ENCODE peak calls at places on chromosome 1, in ten cellular contexts. U is fibroblast of lung; L is CD8-positive, alpha-beta T cell; I is GM12865; J is ovary; C is tibial artery; M is adrenal gland; V is uterus; R is epithelial cell of esophagus; H is lung. O is an unnamed sample.

GRCh38 chr1:224617410-224618361 is 1.6 kb downstream of the CNIH3 start:
- DNase-seq in L (no peak), R (no peak), U (peak), C (no peak), V (no peak), H (no peak), J (no peak), I (no peak), M (no peak), O (no peak)

GRCh38 chr1:110870721-110871388 is 2.1 kb upstream of the CD53 start:
- DNase-seq in L (no peak), R (peak), J (no peak), I (peak), U (no peak), V (no peak), C (no peak), H (no peak), M (no peak), O (no peak)

GRCh38 chr1:46301406-46302090 is 1.9 kb downstream of the LRRC41 start:
- DNase-seq in C (peak), H (no peak), R (peak), I (no peak), L (no peak), M (peak), U (peak), V (peak), J (no peak), O (peak)

GRCh38 chr1:185449378-185450101 is 132.5 kb upstream of the IVNS1ABP start:
- DNase-seq in C (no peak), R (no peak), I (no peak), M (no peak), H (no peak), J (no peak), V (no peak), L (no peak), U (no peak), O (no peak)

GRCh38 chr1:180953791-180954721 is 41.4 kb downstream of the KIAA1614 start:
- DNase-seq in C (peak), J (peak), R (peak), M (peak), V (peak), H (peak), L (peak), I (peak), U (peak), O (peak)

GRCh38 chr1:117237701-117238413 is 27.1 kb upstream of the VTCN1 start:
- DNase-seq in J (no peak), C (no peak), V (peak), U (peak), I (no peak), R (peak), L (no peak), H (no peak), M (no peak), O (peak)

GRCh38 chr1:79388694-79389361 is 382.3 kb upstream of the ADGRL4 start:
- DNase-seq in H (no peak), U (no peak), M (no peak), R (peak), L (no peak), I (no peak), C (no peak), J (no peak), V (no peak), O (no peak)

GRCh38 chr1:157618190-157618589 is 20.3 kb upstream of the FCRL4 start:
- DNase-seq in M (no peak), I (no peak), C (no peak), J (no peak), V (no peak), U (no peak), L (no peak), H (no peak), R (no peak), O (no peak)

GRCh38 chr1:108537976-108538375 is 21.9 kb upstream of the EEIG2 start:
- DNase-seq in R (no peak), L (no peak), I (no peak), J (no peak), M (no peak), H (no peak), U (no peak), V (no peak), C (no peak), O (peak)

GRCh38 chr1:23524716-23525401 is 6.2 kb downstream of the E2F2 start:
- DNase-seq in V (no peak), L (peak), M (no peak), R (no peak), H (no peak), J (no peak), C (no peak), U (no peak), I (peak), O (no peak)

GRCh38 chr1:50959303-50959912 is 659 bp downstream of the FAF1 start:
- DNase-seq in C (peak), M (peak), R (peak), L (peak), V (peak), J (no peak), U (peak), I (peak), H (peak), O (peak)

GRCh38 chr1:58660105-58660504 is 39.8 kb downstream of the MYSM1 start:
- DNase-seq in I (no peak), M (no peak), U (no peak), J (no peak), L (no peak), C (no peak), R (no peak), V (no peak), H (no peak), O (no peak)

GRCh38 chr1:37809942-37810341 is 1.9 kb upstream of the YRDC start:
- DNase-seq in H (no peak), M (no peak), R (no peak), J (no peak), C (peak), V (no peak), I (no peak), L (no peak), U (no peak), O (peak)

GRCh38 chr1:53682369-53682685 is 56.6 kb downstream of the GLIS1 start:
- DNase-seq in U (no peak), H (no peak), V (no peak), I (no peak), L (no peak), R (no peak), J (no peak), M (no peak), C (no peak), O (no peak)

GRCh38 chr1:183986941-183987340 is 50.6 kb downstream of the COLGALT2 start:
- DNase-seq in J (no peak), I (no peak), V (no peak), M (no peak), L (no peak), C (no peak), U (no peak), R (no peak), H (no peak), O (no peak)

GRCh38 chr1:228162286-228163003 is 3.2 kb upstream of the IBA57 start:
- DNase-seq in L (no peak), C (no peak), I (no peak), M (no peak), H (no peak), J (no peak), R (peak), U (no peak), V (peak), O (peak)

GRCh38 chr1:63147783-63148182 is 174.6 kb upstream of the FOXD3 start:
- DNase-seq in U (no peak), H (no peak), M (no peak), V (no peak), L (no peak), R (no peak), J (no peak), C (no peak), I (no peak), O (no peak)

DNA sequence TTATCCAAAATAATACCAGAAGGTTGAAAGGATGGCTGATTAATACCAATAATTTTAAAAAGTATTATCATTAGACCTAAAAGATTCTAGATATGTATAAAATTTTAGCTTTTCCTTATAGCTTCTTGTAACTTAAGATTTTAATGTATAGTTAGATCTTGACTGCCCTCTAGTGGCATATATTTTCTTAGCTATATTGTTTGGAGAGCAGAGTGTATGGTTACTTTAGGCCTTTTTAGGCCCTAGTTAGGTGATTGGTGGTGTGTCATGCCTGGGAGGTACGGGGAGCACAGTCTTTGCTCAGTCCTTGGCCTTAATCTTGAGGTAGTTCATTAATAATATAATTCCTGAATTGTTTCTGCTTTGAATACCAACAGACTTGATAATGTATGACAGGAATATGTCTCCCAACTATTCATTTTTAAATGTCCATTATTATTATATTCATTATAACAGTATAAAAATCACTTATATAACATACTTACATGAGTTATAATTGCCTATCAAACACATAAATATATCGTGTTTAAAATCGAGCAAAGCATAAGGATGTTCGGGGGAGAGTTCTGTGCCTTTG is 328.4 kb downstream of the ZP4 start:
- DNase-seq in J (no peak), M (no peak), L (no peak), I (peak), V (no peak), C (no peak), U (peak), R (peak), H (no peak), O (peak)
- TF ChIP-seq CTCF in J (peak), M (peak), L (peak), I (peak), V (peak), C (peak), U (peak), R (peak), H (no peak), O (peak)

DNA sequence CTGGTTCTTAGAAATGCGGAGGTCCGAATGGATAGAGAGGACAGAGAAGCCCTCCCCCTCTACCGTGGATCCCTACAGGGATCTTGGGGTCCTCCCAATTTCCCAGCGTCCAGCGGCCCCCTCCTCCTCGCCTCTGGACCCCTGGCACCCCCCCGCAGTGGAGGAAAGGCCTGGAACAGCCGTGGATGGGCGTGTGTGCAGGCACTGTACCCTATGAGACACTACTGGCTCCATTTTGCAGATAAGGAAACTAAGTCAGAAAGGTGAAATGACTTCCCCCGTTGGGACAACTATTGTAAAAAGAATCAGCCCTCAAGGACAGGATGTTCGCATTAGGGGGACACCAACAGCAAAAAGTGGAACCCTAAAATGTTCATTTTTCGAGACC is 931 bp upstream of the CLSTN1 start:
- DNase-seq in V (no peak), H (no peak), L (no peak), R (no peak), M (no peak), I (no peak), J (no peak), U (no peak), C (no peak), O (no peak)
- H3K4me3 ChIP-seq in V (peak), H (no peak), L (peak), R (no peak), M (peak), I (peak), J (peak), U (peak), C (peak), O (peak)

DNA sequence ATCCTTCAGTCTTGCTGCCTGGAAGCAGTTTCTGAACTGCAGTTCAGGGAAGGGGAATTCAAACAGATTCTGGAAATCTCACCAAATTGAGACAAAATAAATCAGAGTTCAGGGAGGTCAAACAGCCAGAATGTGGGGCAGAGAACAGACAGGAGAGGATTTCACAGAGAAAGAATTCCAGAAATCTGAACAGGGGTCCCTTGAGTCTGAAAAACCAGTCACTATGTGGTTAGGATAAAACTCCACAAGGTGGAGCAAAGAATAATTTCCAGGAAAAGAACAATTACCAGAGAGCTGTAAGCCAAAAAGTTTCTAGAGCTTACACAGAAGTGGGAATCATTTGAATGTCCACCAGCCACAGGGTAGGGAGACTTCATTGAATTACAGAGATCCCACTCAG is 84.7 kb downstream of the URB2 start:
- DNase-seq in C (no peak), J (no peak), H (no peak), I (no peak), L (no peak), U (no peak), M (no peak), R (no peak), V (no peak), O (peak)
- TF ChIP-seq CTCF in C (no peak), J (no peak), H (no peak), I (no peak), L (no peak), U (no peak), M (no peak), R (no peak), V (no peak), O (peak)

DNA sequence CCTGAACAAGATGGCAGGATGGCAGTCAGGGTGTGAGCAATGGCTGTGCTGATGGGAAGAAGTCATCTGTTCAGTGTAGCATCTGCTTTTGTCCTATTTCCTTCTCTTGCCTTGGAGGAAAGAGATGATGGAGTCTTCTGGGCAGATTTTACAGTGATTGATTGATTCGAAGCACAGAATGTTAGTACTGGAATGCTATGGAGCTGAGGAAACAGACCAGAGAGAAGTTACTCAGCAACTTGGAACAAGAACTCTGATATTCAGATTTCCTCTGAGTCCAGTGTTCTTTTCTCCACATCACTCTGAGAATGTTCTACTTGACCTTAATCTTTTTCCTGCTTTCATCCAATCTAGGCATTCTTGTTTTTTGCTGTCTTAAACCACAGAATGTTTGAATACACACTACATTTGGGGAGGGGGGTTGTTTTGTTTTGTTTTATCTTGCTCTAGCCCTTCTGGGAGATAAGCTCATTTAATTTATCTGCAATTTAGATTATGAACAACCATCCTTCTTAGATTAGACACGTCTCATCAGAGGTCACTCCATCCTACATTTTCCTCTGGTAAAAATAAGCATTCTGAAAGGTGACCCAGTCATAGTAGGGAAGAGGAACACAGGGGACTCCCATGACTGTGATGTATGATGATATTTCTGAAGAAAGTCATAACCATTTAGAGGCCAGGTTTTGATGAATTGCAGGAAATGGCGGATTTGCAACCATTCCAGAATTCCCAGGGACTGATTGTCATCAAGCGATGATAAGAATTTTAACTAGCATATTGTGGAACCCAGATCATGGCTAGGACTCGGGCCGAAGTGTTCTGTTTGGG is 286.3 kb downstream of the HLX start:
- DNase-seq in I (no peak), L (no peak), C (no peak), J (no peak), M (no peak), U (no peak), V (no peak), R (no peak), H (no peak), O (peak)
- H3K4me3 ChIP-seq in I (no peak), L (no peak), C (no peak), J (no peak), M (no peak), U (no peak), V (no peak), R (no peak), H (no peak), O (no peak)

GRCh38 chr1:208237241-208237640 is 6.9 kb downstream of the PLXNA2 start:
- DNase-seq in V (no peak), J (no peak), M (no peak), C (no peak), I (no peak), U (no peak), H (no peak), R (peak), L (no peak), O (peak)
- TF ChIP-seq CTCF in V (no peak), J (no peak), M (no peak), C (no peak), I (no peak), U (no peak), H (no peak), R (peak), L (no peak), O (peak)

GRCh38 chr1:27876341-27877114 is 4.2 kb downstream of the THEMIS2 start:
- DNase-seq in I (no peak), H (no peak), V (no peak), R (no peak), M (no peak), U (no peak), C (no peak), J (no peak), L (no peak), O (no peak)

GRCh38 chr1:27877115-27877416 is 4.7 kb downstream of the THEMIS2 start:
- DNase-seq in J (no peak), R (no peak), C (no peak), L (no peak), U (no peak), V (no peak), I (no peak), H (no peak), M (no peak), O (no peak)

GRCh38 chr1:27878038-27878437 is 5.7 kb downstream of the THEMIS2 start:
- DNase-seq in C (no peak), R (no peak), V (no peak), I (peak), M (no peak), L (no peak), J (no peak), U (no peak), H (no peak), O (no peak)

GRCh38 chr1:27879374-27880082 is 7.2 kb downstream of the THEMIS2 start:
- DNase-seq in V (no peak), M (no peak), U (no peak), H (no peak), C (no peak), I (peak), L (no peak), R (no peak), J (no peak), O (no peak)

DNA sequence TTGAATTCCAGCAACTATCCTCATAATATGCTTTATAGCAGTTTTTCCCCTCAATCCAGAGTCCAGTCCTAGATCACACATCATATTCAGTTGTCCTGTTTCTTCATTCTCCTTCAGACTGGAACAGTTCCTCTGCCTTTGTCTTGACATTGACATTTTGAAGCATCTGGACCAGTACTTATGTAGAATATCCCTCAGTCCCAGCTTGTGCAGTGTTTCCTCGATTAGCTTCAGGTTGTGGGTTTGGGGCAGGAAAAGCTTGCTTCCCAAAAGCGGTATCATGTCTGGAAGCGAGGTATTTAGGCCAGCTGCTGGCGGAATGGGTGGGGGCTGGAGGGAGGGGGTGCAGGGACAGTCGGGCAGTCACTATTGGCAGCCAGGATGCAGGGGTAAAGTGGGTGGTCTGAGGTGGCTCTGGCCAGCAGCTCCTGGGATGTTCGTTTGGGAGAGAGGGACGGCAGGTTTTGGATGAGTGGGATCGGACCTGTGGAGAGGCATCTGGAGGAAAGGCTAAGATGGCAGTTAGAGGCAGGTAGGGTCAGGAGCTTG is 6.5 kb downstream of the THEMIS2 start:
- DNase-seq in J (no peak), M (no peak), V (no peak), R (no peak), U (no peak), L (no peak), I (no peak), H (no peak), C (no peak), O (no peak)
- H3K4me3 ChIP-seq in J (no peak), M (no peak), V (no peak), R (no peak), U (no peak), L (no peak), I (no peak), H (no peak), C (no peak), O (no peak)

GRCh38 chr1:14658642-14659041 is 60.2 kb downstream of the KAZN start:
- DNase-seq in V (no peak), C (no peak), J (no peak), U (no peak), H (no peak), R (no peak), L (no peak), M (no peak), I (no peak), O (no peak)
- TF ChIP-seq CTCF in V (no peak), C (no peak), J (no peak), U (no peak), H (no peak), R (no peak), L (no peak), M (no peak), I (no peak), O (no peak)

DNA sequence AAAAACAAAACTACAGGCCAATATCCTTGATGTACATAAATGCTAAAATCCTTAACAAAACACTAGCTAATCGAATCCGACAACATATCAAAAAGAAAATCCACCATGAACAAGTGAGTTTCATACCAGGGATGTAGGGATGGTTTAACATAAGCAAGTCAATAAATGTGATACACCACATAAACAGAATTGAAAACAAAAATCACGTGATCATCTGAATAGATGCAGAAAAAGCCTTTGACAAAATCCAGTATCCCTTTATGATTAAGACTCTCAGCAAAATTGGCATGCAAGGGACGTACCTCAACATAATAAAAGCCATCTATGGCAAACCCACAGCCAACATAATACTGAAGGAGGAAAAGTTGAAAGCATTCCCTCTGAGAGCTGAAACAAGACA is 466.1 kb downstream of the BRINP3 start:
- DNase-seq in I (no peak), C (no peak), U (no peak), H (no peak), L (no peak), J (no peak), M (no peak), V (no peak), R (no peak), O (no peak)
- H3K4me3 ChIP-seq in I (no peak), C (no peak), U (no peak), H (no peak), L (no peak), J (no peak), M (no peak), V (no peak), R (no peak), O (no peak)

O was measured in fibroblast of pulmonary artery.